ENCODE peak calls at places on chromosomes 3 and 15, in ten cellular contexts. I is body of pancreas, M is heart left ventricle, Y is lung, U is coronary artery, J is left lung, W is left ventricle myocardium inferior, D is psoas muscle, Z is uterus, Q is aorta. T is an unnamed sample.

GRCh38 chr15:67700023-67700422 is 125.3 kb upstream of the SKOR1 start:
- DNase-seq in Q (no peak), Y (no peak), I (no peak), J (no peak), M (no peak), Z (no peak), U (no peak), D (no peak), W (no peak), T (no peak)

GRCh38 chr3:16767006-16767405 is 117.7 kb upstream of the PLCL2 start:
- DNase-seq in M (no peak), J (no peak), W (no peak), I (no peak), D (no peak), Y (no peak), Z (no peak), Q (no peak), U (no peak), T (no peak)

GRCh38 chr3:24810881-24811280 is 316.2 kb upstream of the THRB start:
- DNase-seq in Z (no peak), Q (no peak), I (peak), M (no peak), Y (peak), D (no peak), U (no peak), J (no peak), W (no peak), T (no peak)

GRCh38 chr3:43919067-43919466 is 228.3 kb downstream of the ABHD5 start:
- DNase-seq in W (no peak), Z (no peak), I (no peak), Q (no peak), J (no peak), U (no peak), M (no peak), D (no peak), Y (no peak), T (no peak)

GRCh38 chr3:159865042-159865579 is 123.5 kb upstream of the IL12A start:
- DNase-seq in I (no peak), J (no peak), M (no peak), D (no peak), Q (no peak), U (no peak), Y (no peak), Z (no peak), W (no peak), T (no peak)

GRCh38 chr3:64167346-64167745 is 57.9 kb downstream of the PRICKLE2 start:
- DNase-seq in W (no peak), Y (no peak), U (no peak), Q (no peak), I (no peak), J (no peak), D (no peak), M (no peak), Z (no peak), T (no peak)

GRCh38 chr3:113405180-113405579 is 36.1 kb downstream of the CFAP44 start:
- DNase-seq in Q (no peak), U (no peak), D (no peak), W (no peak), I (no peak), M (no peak), Y (no peak), Z (no peak), J (no peak), T (no peak)

GRCh38 chr3:108494862-108495531 is 15.4 kb downstream of the MYH15 start:
- DNase-seq in Z (no peak), W (no peak), Y (no peak), J (no peak), U (no peak), D (no peak), M (no peak), I (no peak), Q (no peak), T (no peak)

GRCh38 chr3:181330257-181330656 is 340.7 kb upstream of the DNAJC19 start:
- DNase-seq in Q (no peak), Y (no peak), W (no peak), J (no peak), Z (no peak), I (no peak), U (no peak), D (no peak), M (no peak), T (no peak)

GRCh38 chr3:22372292-22372949 is 621.4 kb upstream of the ZNF385D start:
- DNase-seq in M (no peak), W (peak), U (no peak), J (no peak), Q (no peak), D (peak), I (no peak), Y (no peak), Z (no peak), T (no peak)
- H3K4me3 ChIP-seq in M (peak), W (peak), U (peak), J (peak), Q (no peak), D (peak), I (no peak), Y (no peak), Z (peak), T (peak)

GRCh38 chr3:8488436-8488835 is 13.2 kb upstream of the LMCD1 start:
- DNase-seq in J (no peak), U (no peak), W (no peak), D (no peak), I (no peak), Y (no peak), M (no peak), Q (no peak), Z (peak), T (peak)
- H3K27ac ChIP-seq in J (no peak), U (peak), W (no peak), D (peak), I (no peak), Y (no peak), M (no peak), Q (peak), Z (peak), T (peak)

GRCh38 chr15:57548325-57548724 is 43.4 kb upstream of the MYZAP start:
- DNase-seq in D (no peak), M (no peak), I (peak), Z (no peak), J (no peak), W (no peak), Q (no peak), Y (no peak), U (no peak), T (no peak)

GRCh38 chr15:57550640-57551039 is 41.1 kb upstream of the MYZAP start:
- DNase-seq in Z (no peak), Q (no peak), J (peak), I (peak), D (no peak), W (peak), Y (peak), M (peak), U (no peak), T (peak)

GRCh38 chr15:57551717-57552677 is 39.7 kb upstream of the MYZAP start:
- DNase-seq in D (no peak), W (peak), Z (no peak), Q (no peak), J (no peak), M (peak), U (no peak), Y (peak), I (peak), T (no peak)

GRCh38 chr15:57548835-57549234 is 42.9 kb upstream of the MYZAP start:
- DNase-seq in Y (no peak), M (no peak), W (no peak), Q (no peak), J (no peak), I (no peak), Z (no peak), D (no peak), U (no peak), T (no peak)

GRCh38 chr15:57549935-57550334 is 41.8 kb upstream of the MYZAP start:
- DNase-seq in Y (no peak), Q (no peak), U (no peak), I (no peak), D (no peak), Z (no peak), J (no peak), W (no peak), M (peak), T (peak)
- H3K4me3 ChIP-seq in Y (no peak), Q (no peak), U (no peak), I (no peak), D (peak), Z (no peak), J (no peak), W (no peak), M (no peak), T (no peak)

DNA sequence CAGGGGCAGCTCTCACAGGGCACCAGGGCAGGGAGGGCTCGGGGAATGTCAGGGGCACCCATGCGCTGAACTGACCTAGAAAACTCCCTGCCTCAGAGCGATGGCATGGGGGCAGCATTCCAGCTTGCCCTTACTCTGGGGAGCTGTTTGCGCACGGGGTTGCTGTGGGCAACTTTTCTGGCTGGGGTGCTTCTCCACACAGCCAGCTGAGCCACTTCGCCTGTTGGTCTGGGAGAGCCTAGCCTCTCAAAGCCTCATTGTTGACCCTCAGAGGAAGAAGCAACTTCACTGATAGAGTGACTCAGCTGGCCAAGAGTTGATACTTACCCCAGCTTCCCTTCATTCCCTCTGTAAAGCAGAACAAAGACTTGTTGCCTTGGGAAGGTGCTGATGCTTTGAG is 42.6 kb upstream of the MRPS22 start:
- DNase-seq in I (no peak), Q (no peak), Z (no peak), J (no peak), U (no peak), Y (no peak), D (peak), W (no peak), M (no peak), T (no peak)
- H3K27ac ChIP-seq in I (no peak), Q (no peak), Z (no peak), J (no peak), U (no peak), Y (no peak), D (no peak), W (no peak), M (no peak), T (no peak)

DNA sequence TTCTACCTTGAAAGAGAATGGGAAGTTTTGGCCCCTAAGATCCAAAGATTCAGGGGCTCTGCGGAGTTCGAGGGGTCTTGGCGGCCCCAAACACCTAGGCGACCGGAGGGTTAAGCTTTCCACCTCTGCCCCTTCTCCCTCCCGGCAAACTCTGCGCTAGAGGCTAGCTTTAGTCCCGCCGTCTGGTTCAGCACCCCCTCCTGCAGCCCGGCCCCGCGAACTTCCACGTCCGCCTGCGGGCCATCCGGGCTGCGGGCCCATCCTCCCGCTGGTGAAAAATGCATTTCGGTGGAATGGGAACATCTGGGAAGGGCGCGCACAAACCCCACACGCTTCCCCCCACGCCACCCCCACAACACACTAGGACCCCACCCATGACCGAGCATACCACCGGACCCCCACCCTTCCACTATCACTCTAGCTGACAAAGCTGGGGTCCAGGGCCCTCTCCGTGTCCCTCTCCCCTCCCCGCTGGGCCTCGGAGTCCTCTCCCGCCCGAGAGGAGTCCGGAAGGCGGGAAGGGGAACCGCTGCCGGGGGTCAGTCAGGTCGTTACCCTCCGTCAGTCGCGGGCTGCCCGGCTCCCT is 1.0 kb downstream of the SHOX2 start:
- DNase-seq in M (peak), I (no peak), Z (peak), J (no peak), U (peak), W (no peak), Y (no peak), D (no peak), Q (no peak), T (no peak)
- H3K4me3 ChIP-seq in M (peak), I (peak), Z (peak), J (peak), U (peak), W (peak), Y (no peak), D (peak), Q (peak), T (peak)

DNA sequence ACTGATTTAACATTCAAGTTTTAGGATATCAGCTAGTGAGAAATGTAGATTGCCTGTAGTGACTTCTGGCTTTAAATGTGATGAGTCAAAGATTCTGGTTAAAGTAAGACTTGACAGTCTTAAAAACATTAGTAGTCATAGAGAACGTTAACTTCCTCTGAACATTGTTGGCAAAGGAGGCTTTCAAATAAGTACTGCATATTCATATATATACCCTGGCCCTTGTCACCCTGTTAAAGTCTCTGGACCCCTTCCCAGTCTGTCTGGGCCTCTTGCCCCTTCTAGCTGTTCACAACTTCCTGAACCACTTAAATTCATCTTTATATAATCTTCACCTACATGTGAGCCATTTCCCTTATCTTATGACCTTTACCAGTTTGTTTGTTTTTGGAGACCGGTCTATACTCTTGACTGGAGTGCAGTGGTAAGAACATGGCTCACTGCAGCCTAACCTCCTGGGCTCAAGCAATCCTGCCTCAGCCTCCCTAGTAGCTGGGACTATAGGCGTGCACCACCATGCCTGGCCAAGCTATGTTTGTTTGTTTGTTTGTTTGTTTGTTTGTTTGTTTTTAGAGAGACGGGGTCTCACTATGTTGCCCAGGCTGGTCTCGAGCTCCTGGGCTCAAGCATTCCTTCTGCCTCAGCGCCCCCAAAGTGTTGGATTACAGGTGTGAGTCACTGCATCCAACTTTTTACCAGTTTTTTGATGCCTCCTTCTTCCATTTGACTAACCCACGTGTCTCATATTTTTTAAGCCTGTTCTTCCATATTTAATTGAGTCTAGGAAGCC is 64.4 kb upstream of the CRTC3 start:
- DNase-seq in M (no peak), Y (no peak), W (no peak), J (no peak), Z (no peak), U (no peak), D (no peak), I (no peak), Q (no peak), T (no peak)
- H3K27ac ChIP-seq in M (peak), Y (no peak), W (peak), J (peak), Z (peak), U (peak), D (peak), I (no peak), Q (peak), T (peak)

GRCh38 chr3:10570196-10570946 is 65.0 kb upstream of the ATP2B2 start:
- DNase-seq in Y (no peak), J (no peak), Z (peak), W (peak), U (no peak), I (peak), Q (no peak), D (no peak), M (peak), T (no peak)
- H3K4me3 ChIP-seq in Y (no peak), J (no peak), Z (no peak), W (no peak), U (no peak), I (no peak), Q (no peak), D (no peak), M (no peak), T (no peak)

GRCh38 chr3:65851827-65852226 is 186.9 kb downstream of the MAGI1 start:
- DNase-seq in W (no peak), U (no peak), Q (no peak), Z (no peak), Y (no peak), J (no peak), M (no peak), D (no peak), I (no peak), T (no peak)

GRCh38 chr3:65857327-65857726 is 181.4 kb downstream of the MAGI1 start:
- DNase-seq in Q (no peak), J (no peak), Z (no peak), D (no peak), I (no peak), W (no peak), M (no peak), Y (no peak), U (no peak), T (no peak)

GRCh38 chr3:65856907-65857306 is 181.8 kb downstream of the MAGI1 start:
- DNase-seq in Q (no peak), U (no peak), I (peak), J (no peak), M (no peak), D (no peak), Y (no peak), Z (no peak), W (no peak), T (no peak)

GRCh38 chr3:65855370-65856100 is 183.2 kb downstream of the MAGI1 start:
- DNase-seq in Z (no peak), Q (no peak), Y (no peak), M (no peak), I (no peak), D (no peak), W (no peak), J (no peak), U (no peak), T (peak)

GRCh38 chr3:65854606-65855304 is 184.0 kb downstream of the MAGI1 start:
- DNase-seq in Y (no peak), Q (no peak), W (no peak), D (no peak), I (peak), U (no peak), J (no peak), M (no peak), Z (no peak), T (no peak)
- H3K27ac ChIP-seq in Y (no peak), Q (no peak), W (no peak), D (no peak), I (no peak), U (no peak), J (no peak), M (no peak), Z (no peak), T (no peak)

GRCh38 chr3:149373235-149374125 is 4.0 kb downstream of the TM4SF1 start:
- DNase-seq in U (no peak), D (no peak), Z (no peak), Y (no peak), J (no peak), W (no peak), M (no peak), Q (no peak), I (no peak), T (no peak)
- H3K4me3 ChIP-seq in U (peak), D (peak), Z (no peak), Y (no peak), J (peak), W (peak), M (peak), Q (no peak), I (no peak), T (peak)

GRCh38 chr15:69321041-69321554 is 22.4 kb downstream of the PAQR5 start:
- DNase-seq in U (no peak), J (no peak), I (no peak), D (no peak), W (no peak), M (no peak), Q (no peak), Y (no peak), Z (no peak), T (no peak)
- H3K27ac ChIP-seq in U (no peak), J (peak), I (no peak), D (no peak), W (no peak), M (no peak), Q (no peak), Y (no peak), Z (no peak), T (no peak)

T was measured in gastrocnemius medialis.